ENCODE peak calls at places on chromosomes 11 and 22, in five cellular contexts. U, R, O, Z and T are unnamed samples.

GRCh38 chr22:42299586-42300285 is 29.3 kb upstream of the TCF20 start:
- DNase-seq in U (no peak), R (no peak), O (peak; percentile 84), Z (no peak), T (no peak)

GRCh38 chr11:25928076-25928475 is 403.9 kb upstream of the ANO3 start:
- DNase-seq in U (no peak), R (no peak), O (no peak), Z (no peak), T (no peak)

GRCh38 chr11:121226415-121227263 is 65.9 kb upstream of the SC5D start:
- DNase-seq in U (no peak), R (no peak), O (no peak), Z (no peak), T (no peak)

GRCh38 chr11:13137778-13138400 is 128.8 kb downstream of the RASSF10 start:
- DNase-seq in U (no peak), R (no peak), O (no peak), Z (no peak), T (no peak)

GRCh38 chr22:33188316-33188715 is 130.1 kb upstream of the SYN3 start:
- DNase-seq in U (no peak), R (no peak), O (no peak), Z (no peak), T (no peak)

GRCh38 chr22:29145321-29146072 is 60.2 kb upstream of the EMID1 start:
- DNase-seq in U (no peak), R (peak; percentile 75), O (no peak), Z (peak; percentile 24), T (no peak)

GRCh38 chr22:36745301-36745995 is 30.5 kb downstream of the IFT27 start:
- DNase-seq in U (no peak), R (peak; percentile 54), O (no peak), Z (no peak), T (no peak)

GRCh38 chr11:78031629-78032028 is 8.6 kb upstream of the KCTD14 start:
- DNase-seq in U (no peak), R (no peak), O (no peak), Z (no peak), T (no peak)

GRCh38 chr22:24393012-24393559 is 34.3 kb upstream of the ADORA2A start:
- DNase-seq in U (no peak), R (no peak), O (no peak), Z (no peak), T (no peak)

GRCh38 chr11:77523712-77524111 is 49.8 kb upstream of the PAK1 start:
- DNase-seq in U (no peak), R (no peak), O (no peak), Z (no peak), T (no peak)

GRCh38 chr22:27019827-27020226 is 362.4 kb downstream of the MIAT start:
- DNase-seq in U (no peak), R (no peak), O (no peak), Z (no peak), T (no peak)

GRCh38 chr22:17171016-17171312 is 11.9 kb upstream of the HDHD5 start:
- DNase-seq in U (no peak), R (no peak), O (no peak), Z (no peak), T (no peak)

GRCh38 chr11:113796663-113797259 is 17.2 kb downstream of the CLDN25 start:
- DNase-seq in U (peak; percentile 48), R (no peak), O (peak; percentile 71), Z (no peak), T (no peak)

GRCh38 chr11:18372187-18372586 is 22.2 kb upstream of the LDHA start:
- DNase-seq in U (no peak), R (no peak), O (no peak), Z (no peak), T (no peak)

GRCh38 chr22:19630614-19631013 is 83.7 kb upstream of the SEPTIN5 start:
- DNase-seq in U (no peak), R (no peak), O (no peak), Z (no peak), T (no peak)

GRCh38 chr11:78391424-78391823 is 26.2 kb downstream of the GAB2 start:
- DNase-seq in U (no peak), R (no peak), O (no peak), Z (no peak), T (no peak)

GRCh38 chr11:27391336-27392015 is 28.5 kb upstream of the CCDC34 start:
- DNase-seq in U (no peak), R (no peak), O (peak; percentile 57), Z (no peak), T (no peak)

GRCh38 chr11:134592391-134592990 is 180.4 kb upstream of the B3GAT1 start:
- DNase-seq in U (no peak), R (no peak), O (peak; percentile 86), Z (no peak), T (peak; percentile 82)

GRCh38 chr11:129143335-129143734 is 48.8 kb downstream of the ARHGAP32 start:
- DNase-seq in U (peak; percentile 98), R (peak; percentile 80), O (no peak), Z (peak; percentile 72), T (no peak)

GRCh38 chr11:75721852-75722668 is 4.4 kb downstream of the MOGAT2 start:
- DNase-seq in U (no peak), R (no peak), O (no peak), Z (no peak), T (no peak)

GRCh38 chr11:61533039-61533375 is 24.5 kb downstream of the LRRC10B start:
- DNase-seq in U (no peak), R (no peak), O (no peak), Z (no peak), T (no peak)

GRCh38 chr11:119148855-119149370 is at the start of gene ABCG4:
- DNase-seq in U (no peak), R (no peak), O (peak; percentile 73), Z (no peak), T (peak; percentile 66)

GRCh38 chr11:128772814-128773213 is 78.9 kb downstream of the FLI1 start:
- DNase-seq in U (no peak), R (peak; percentile 85), O (no peak), Z (no peak), T (no peak)

GRCh38 chr11:123183391-123184099 is 11.5 kb downstream of the CLMP start:
- DNase-seq in U (peak; percentile 42), R (no peak), O (no peak), Z (no peak), T (no peak)

GRCh38 chr11:64762277-64762915 is 2.6 kb upstream of the PYGM start:
- DNase-seq in U (no peak), R (no peak), O (no peak), Z (no peak), T (no peak)

GRCh38 chr11:125166347-125166841 is 1.8 kb downstream of the PKNOX2 start:
- DNase-seq in U (no peak), R (no peak), O (peak; percentile 45), Z (no peak), T (no peak)

GRCh38 chr11:8792636-8793035 is 110.0 kb downstream of the RPL27A start:
- DNase-seq in U (no peak), R (peak; percentile 26), O (no peak), Z (no peak), T (no peak)

GRCh38 chr11:122727101-122727929 is 71.8 kb downstream of the UBASH3B start:
- DNase-seq in U (no peak), R (no peak), O (peak; percentile 37), Z (no peak), T (no peak)

GRCh38 chr11:11635456-11635855 is 13.7 kb upstream of the GALNT18 start:
- DNase-seq in U (no peak), R (no peak), O (no peak), Z (no peak), T (no peak)

GRCh38 chr11:14422814-14423182 is 63.8 kb upstream of the RRAS2 start:
- DNase-seq in U (no peak), R (no peak), O (no peak), Z (no peak), T (no peak)

GRCh38 chr11:115676206-115676605 is 172.0 kb upstream of the CADM1 start:
- DNase-seq in U (no peak), R (no peak), O (peak; percentile 79), Z (no peak), T (no peak)

GRCh38 chr11:80937831-80938230 is 1497.0 kb upstream of the TENM4 start:
- DNase-seq in U (no peak), R (no peak), O (no peak), Z (no peak), T (no peak)

GRCh38 chr11:70782401-70782913 is 384.1 kb downstream of the CTTN start:
- DNase-seq in U (no peak), R (no peak), O (no peak), Z (no peak), T (no peak)

DNA sequence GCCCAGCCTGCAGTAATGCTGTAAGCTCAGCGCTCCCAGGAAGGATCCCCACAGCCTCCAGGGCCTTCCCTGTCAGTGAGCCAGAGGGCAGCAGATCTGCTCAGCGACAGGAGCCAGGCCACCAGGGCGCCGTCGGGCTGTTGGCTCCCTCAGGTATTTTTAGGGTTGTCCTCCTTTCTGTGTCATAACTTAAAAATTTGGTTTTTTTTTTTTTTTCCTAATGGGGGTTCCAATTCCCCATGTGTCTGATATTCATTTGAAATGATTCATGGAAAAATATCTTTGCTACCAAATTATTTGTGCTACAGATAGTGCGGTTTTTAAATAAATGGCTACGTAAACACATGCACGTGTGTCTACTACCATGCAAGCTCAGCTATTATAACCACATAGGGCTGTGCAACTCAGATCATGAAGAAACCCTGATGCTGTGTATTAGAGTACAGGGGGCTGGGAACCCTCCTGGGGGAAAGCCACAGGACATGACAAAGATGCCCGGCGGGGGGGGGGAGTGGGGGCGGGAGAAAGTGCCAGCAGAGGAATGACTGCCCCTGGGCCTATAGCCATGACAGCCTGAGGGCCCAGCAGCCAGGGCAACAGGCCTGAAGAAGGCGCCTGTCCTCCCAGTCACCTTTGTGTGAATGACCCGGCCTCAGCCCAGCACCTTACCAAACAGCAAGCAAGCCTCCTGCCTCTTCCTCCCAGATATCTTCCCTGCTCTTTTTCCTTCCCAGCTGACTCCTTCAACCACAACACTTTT is 89.3 kb downstream of the NAT10 start:
- DNase-seq in U (no peak), R (no peak), O (peak; percentile 39), Z (no peak), T (no peak)
- TF ChIP-seq CTCF in U (no peak), R (no peak), O (no peak), Z (no peak), T (no peak)

GRCh38 chr11:46322759-46323158 is 24.5 kb upstream of the DGKZ start:
- DNase-seq in U (peak; percentile 29), R (no peak), O (peak; percentile 27), Z (no peak), T (no peak)
- TF ChIP-seq CTCF in U (peak; percentile 77), R (no peak), O (peak; percentile 32), Z (no peak), T (no peak)

GRCh38 chr11:131962818-131963217 is 592.4 kb downstream of the NTM start:
- DNase-seq in U (no peak), R (no peak), O (no peak), Z (no peak), T (no peak)

GRCh38 chr11:131969261-131969660 is 598.8 kb downstream of the NTM start:
- DNase-seq in U (no peak), R (no peak), O (no peak), Z (no peak), T (no peak)

DNA sequence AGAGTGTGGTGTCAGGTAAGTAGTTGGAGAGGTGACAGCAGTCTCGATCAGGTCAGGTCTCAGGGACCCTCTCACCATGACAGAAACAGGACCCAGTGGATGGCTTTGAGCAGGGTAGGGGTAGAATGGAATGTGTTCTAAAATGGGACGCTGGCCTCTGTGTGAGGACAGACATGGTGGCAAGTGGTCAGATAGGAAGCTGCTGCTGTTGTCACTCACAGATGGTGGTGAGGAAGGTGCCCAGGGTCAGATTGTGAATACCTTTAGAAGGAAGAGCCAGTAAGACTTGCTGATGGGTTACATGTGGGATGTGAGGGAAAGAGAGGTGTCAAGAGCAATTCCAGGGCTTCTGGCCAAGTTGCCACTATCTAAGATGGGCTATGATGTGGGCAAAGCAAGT is 596.3 kb downstream of the NTM start:
- DNase-seq in U (no peak), R (no peak), O (no peak), Z (no peak), T (no peak)
- TF ChIP-seq CTCF in U (no peak), R (no peak), O (no peak), Z (no peak), T (no peak)

GRCh38 chr11:92388380-92388779 is 163.8 kb downstream of the FAT3 start:
- DNase-seq in U (no peak), R (no peak), O (no peak), Z (no peak), T (no peak)
- TF ChIP-seq CTCF in U (peak; percentile 58), R (no peak), O (peak; percentile 33), Z (no peak), T (peak; percentile 71)